ENCODE peak calls at places on chromosomes 7 and 10, in six cellular contexts. A, P, B, Q, Y and R are unnamed samples.

GRCh38 chr10:130255777-130256176 is 119.6 kb downstream of the GLRX3 start:
- DNase-seq in A (no peak), P (no peak), B (no peak), Q (no peak), Y (no peak), R (no peak)

GRCh38 chr10:45466784-45467183 is 92.8 kb downstream of the ALOX5 start:
- DNase-seq in A (no peak), P (no peak), B (no peak), Q (no peak), Y (no peak), R (no peak)

GRCh38 chr7:150344299-150344698 is 2.9 kb upstream of the RARRES2 start:
- DNase-seq in A (no peak), P (no peak), B (no peak), Q (no peak), Y (no peak), R (no peak)

GRCh38 chr10:10967029-10967428 is 50.6 kb upstream of the CELF2 start:
- DNase-seq in A (no peak), P (no peak), B (no peak), Q (no peak), Y (no peak), R (no peak)

GRCh38 chr10:30359373-30360206 is 10.5 kb upstream of the MTPAP start:
- DNase-seq in A (peak), P (peak), B (peak), Q (peak), Y (peak), R (peak)

GRCh38 chr10:128375171-128375570 is 248.9 kb upstream of the MKI67 start:
- DNase-seq in A (no peak), P (no peak), B (no peak), Q (no peak), Y (no peak), R (no peak)

GRCh38 chr10:81917666-81918065 is 42.7 kb downstream of the NRG3 start:
- DNase-seq in A (no peak), P (no peak), B (no peak), Q (no peak), Y (no peak), R (no peak)

GRCh38 chr7:101303102-101303701 is 18.4 kb downstream of the IFT22 start:
- DNase-seq in A (no peak), P (no peak), B (no peak), Q (peak), Y (peak), R (no peak)

GRCh38 chr10:123109466-123109865 is 26.3 kb upstream of the HMX3 start:
- DNase-seq in A (no peak), P (peak), B (no peak), Q (no peak), Y (no peak), R (no peak)

GRCh38 chr10:79019961-79020491 is 48.7 kb upstream of the ZMIZ1 start:
- DNase-seq in A (peak), P (no peak), B (peak), Q (no peak), Y (no peak), R (no peak)

GRCh38 chr10:123101844-123102243 is 33.9 kb upstream of the HMX3 start:
- DNase-seq in A (no peak), P (no peak), B (no peak), Q (peak), Y (no peak), R (no peak)

GRCh38 chr10:97479939-97480338 is 18.3 kb downstream of the MMS19 start:
- DNase-seq in A (no peak), P (no peak), B (no peak), Q (peak), Y (peak), R (peak)

GRCh38 chr7:149355390-149356048 is 93.5 kb downstream of the ZNF783 start:
- DNase-seq in A (no peak), P (no peak), B (no peak), Q (peak), Y (peak), R (no peak)

GRCh38 chr10:15320522-15321203 is 50.4 kb downstream of the FAM171A1 start:
- DNase-seq in A (no peak), P (no peak), B (no peak), Q (no peak), Y (no peak), R (no peak)

GRCh38 chr7:2651336-2651735 is 19.6 kb downstream of the TTYH3 start:
- DNase-seq in A (no peak), P (no peak), B (no peak), Q (no peak), Y (no peak), R (no peak)

GRCh38 chr7:131302876-131303707 is 24.6 kb upstream of the MKLN1 start:
- DNase-seq in A (peak), P (peak), B (peak), Q (peak), Y (no peak), R (no peak)

GRCh38 chr10:71999360-72000072 is 35.3 kb downstream of the CHST3 start:
- DNase-seq in A (peak), P (no peak), B (peak), Q (no peak), Y (no peak), R (no peak)

GRCh38 chr10:125062244-125063208 is 97.8 kb downstream of the CTBP2 start:
- DNase-seq in A (no peak), P (no peak), B (no peak), Q (no peak), Y (no peak), R (no peak)

GRCh38 chr7:31778296-31778695 is 91.3 kb downstream of the PPP1R17 start:
- DNase-seq in A (no peak), P (no peak), B (no peak), Q (no peak), Y (no peak), R (no peak)

GRCh38 chr10:113916053-113916452 is 61.6 kb downstream of the NHLRC2 start:
- DNase-seq in A (no peak), P (no peak), B (no peak), Q (no peak), Y (no peak), R (no peak)

GRCh38 chr7:106666353-106666752 is 5.4 kb upstream of the CCDC71L start:
- DNase-seq in A (no peak), P (no peak), B (no peak), Q (no peak), Y (no peak), R (no peak)

GRCh38 chr7:22109761-22110160 is 164.1 kb upstream of the CDCA7L start:
- DNase-seq in A (peak), P (peak), B (peak), Q (peak), Y (peak), R (no peak)

GRCh38 chr7:74405191-74405898 is 48.4 kb upstream of the GTF2IRD1 start:
- DNase-seq in A (no peak), P (no peak), B (no peak), Q (peak), Y (peak), R (peak)

GRCh38 chr10:22599636-22600228 is 114.6 kb downstream of the PIP4K2A start:
- DNase-seq in A (no peak), P (no peak), B (no peak), Q (no peak), Y (no peak), R (no peak)

GRCh38 chr10:31604646-31605170 is 285.7 kb downstream of the ZEB1 start:
- DNase-seq in A (no peak), P (no peak), B (no peak), Q (peak), Y (no peak), R (no peak)

GRCh38 chr10:31605846-31606543 is 287.0 kb downstream of the ZEB1 start:
- DNase-seq in A (no peak), P (no peak), B (peak), Q (no peak), Y (no peak), R (no peak)

GRCh38 chr10:31606841-31607240 is 287.8 kb downstream of the ZEB1 start:
- DNase-seq in A (peak), P (no peak), B (peak), Q (no peak), Y (no peak), R (no peak)

GRCh38 chr10:31604141-31604540 is 285.1 kb downstream of the ZEB1 start:
- DNase-seq in A (peak), P (peak), B (no peak), Q (no peak), Y (no peak), R (no peak)

DNA sequence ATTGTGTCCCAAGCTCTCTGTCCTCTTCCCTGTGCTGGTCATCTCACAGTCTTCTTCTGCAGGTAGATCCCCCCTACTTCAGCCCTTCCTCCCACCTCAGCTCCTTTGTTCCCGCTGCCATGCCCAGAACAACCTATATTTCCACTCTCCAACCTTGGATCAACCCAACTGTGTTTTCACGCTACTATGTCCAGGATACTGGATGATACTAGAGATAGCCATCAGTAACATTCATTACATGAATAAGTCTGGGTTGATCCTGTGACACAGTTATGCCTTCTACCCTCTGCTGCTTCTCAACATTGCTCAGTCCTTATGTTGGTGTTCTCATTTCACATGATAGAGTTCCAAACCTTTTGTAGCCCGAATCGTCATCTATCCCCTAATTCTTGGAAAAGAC is 286.4 kb downstream of the ZEB1 start:
- DNase-seq in A (no peak), P (no peak), B (no peak), Q (peak), Y (no peak), R (no peak)
- H3K14ac ChIP-seq in A (peak), P (no peak), B (no peak), Q (no peak), Y (no peak), R (no peak)

GRCh38 chr7:80643336-80643925 is 5.0 kb downstream of the CD36 start:
- DNase-seq in A (peak), P (no peak), B (no peak), Q (no peak), Y (no peak), R (no peak)
- H3K14ac ChIP-seq in A (peak), P (no peak), B (no peak), Q (no peak), Y (no peak), R (no peak)

DNA sequence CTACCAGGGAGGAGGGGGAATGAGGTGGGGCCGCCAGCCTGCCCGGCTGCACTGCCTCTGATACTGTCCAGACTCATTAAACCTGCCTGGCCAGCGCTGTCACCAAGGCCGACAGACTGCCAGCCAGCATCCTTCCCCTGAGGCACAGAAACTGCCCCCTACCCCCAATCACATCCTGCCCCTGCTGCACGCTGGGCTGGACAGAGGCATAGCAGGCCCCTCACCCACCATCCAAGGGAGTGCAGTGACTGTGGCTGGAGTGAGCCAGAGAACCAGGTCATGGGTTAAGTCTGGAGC is 4.2 kb downstream of the PRRT4 start:
- DNase-seq in A (no peak), P (no peak), B (no peak), Q (no peak), Y (no peak), R (no peak)
- H3K14ac ChIP-seq in A (no peak), P (no peak), B (no peak), Q (no peak), Y (no peak), R (peak)

GRCh38 chr10:76115471-76116155 is 684.2 kb downstream of the LRMDA start:
- DNase-seq in A (no peak), P (no peak), B (no peak), Q (no peak), Y (no peak), R (no peak)
- H3K14ac ChIP-seq in A (no peak), P (peak), B (peak), Q (no peak), Y (no peak), R (no peak)

GRCh38 chr7:151368136-151368571 is 26.5 kb downstream of the NUB1 start:
- DNase-seq in A (peak), P (peak), B (peak), Q (peak), Y (peak), R (peak)
- H3K14ac ChIP-seq in A (no peak), P (no peak), B (no peak), Q (no peak), Y (no peak), R (no peak)

GRCh38 chr10:76299501-76299900 is 868.1 kb downstream of the LRMDA start:
- DNase-seq in A (no peak), P (peak), B (no peak), Q (no peak), Y (no peak), R (no peak)

GRCh38 chr10:76298329-76298728 is 866.9 kb downstream of the LRMDA start:
- DNase-seq in A (no peak), P (no peak), B (no peak), Q (no peak), Y (no peak), R (no peak)

GRCh38 chr10:76297787-76298281 is 866.4 kb downstream of the LRMDA start:
- DNase-seq in A (no peak), P (no peak), B (no peak), Q (no peak), Y (no peak), R (no peak)

GRCh38 chr10:76301950-76302349 is 870.5 kb downstream of the LRMDA start:
- DNase-seq in A (no peak), P (no peak), B (no peak), Q (no peak), Y (no peak), R (no peak)

DNA sequence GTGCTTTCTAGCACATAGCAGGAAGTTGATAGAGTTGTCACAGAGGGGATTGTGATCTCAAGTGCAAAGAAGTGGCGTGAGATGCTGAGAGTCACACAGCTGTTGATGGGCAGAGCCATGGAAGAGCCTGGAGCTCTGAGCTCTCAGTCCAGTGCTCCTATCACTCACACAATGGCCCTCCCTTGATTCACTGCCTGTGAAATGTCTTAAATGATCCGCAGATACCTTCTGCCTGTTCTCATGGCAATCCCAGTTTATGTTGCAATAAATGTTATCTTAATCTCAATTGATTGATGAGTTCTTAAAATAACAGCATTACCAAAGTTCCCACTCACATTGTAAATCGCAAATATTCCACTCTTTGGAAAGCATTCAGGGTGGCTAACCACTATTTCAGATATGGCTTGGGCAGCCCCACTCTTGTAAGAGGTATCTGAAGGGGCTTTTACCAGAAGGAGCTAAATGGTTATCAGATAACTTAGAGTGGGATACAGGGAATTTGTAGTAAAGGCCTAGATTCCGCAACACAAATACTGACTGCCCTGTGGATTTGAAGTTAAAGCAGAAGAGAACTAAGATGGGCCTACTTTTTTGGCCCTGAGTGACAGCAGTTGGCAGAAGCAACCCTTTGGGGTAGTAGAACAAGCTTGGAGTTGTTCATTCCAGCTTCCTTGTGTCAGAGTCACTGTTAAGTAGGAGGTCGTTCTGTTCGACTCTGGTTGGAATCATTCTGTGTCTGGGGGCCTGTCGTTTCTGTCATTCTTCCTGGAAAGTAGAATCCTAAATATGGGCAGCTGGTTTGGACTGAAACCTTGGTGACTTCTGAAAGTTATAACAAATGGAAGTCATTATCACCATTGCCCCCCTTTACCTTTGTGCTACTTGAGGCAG is 865.7 kb downstream of the LRMDA start:
- DNase-seq in A (no peak), P (no peak), B (no peak), Q (no peak), Y (no peak), R (no peak)
- H3K14ac ChIP-seq in A (no peak), P (peak), B (no peak), Q (no peak), Y (no peak), R (no peak)

DNA sequence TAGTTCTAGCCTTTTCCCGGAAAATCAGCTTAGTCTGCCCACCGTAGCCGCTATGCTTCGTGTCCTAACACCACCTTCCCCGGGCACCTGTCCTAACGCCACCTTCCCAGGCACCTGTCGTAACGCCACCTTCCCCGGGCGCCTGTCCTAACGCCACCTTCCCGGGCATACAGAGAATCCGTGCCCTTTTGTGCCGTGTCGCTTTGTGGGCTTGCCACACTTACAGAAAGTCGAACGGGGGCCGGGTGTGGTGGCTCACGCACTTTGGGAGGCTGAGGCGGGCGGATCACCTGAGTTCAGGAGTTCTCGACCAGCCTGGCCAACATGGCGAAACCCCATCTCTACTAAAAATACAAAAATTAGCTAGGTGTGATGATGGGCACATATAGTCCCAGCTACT is 73.6 kb upstream of the DNAJB6 start:
- DNase-seq in A (no peak), P (no peak), B (no peak), Q (no peak), Y (no peak), R (no peak)
- H3K14ac ChIP-seq in A (no peak), P (no peak), B (no peak), Q (no peak), Y (no peak), R (no peak)

DNA sequence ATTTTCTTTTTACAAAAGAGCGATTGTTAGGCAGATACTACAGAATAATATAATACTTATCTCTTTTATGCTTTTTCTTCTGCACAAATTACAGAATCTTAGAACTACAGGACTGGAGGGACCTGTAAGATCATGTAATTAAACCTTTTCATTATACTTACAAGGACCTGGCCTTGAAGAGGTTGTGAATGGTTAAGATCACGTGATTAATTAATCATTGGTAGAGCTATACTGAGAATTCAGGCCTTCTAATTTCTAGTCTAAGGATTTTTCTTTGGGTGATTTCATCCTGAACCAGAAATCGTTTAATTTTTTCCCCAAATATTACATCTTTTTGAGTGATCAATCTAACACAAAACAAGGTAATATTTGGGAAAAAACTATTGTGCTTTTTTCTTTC is 163.8 kb upstream of the SLC26A5 start:
- DNase-seq in A (no peak), P (no peak), B (no peak), Q (no peak), Y (no peak), R (no peak)
- H3K14ac ChIP-seq in A (no peak), P (no peak), B (no peak), Q (no peak), Y (no peak), R (no peak)

DNA sequence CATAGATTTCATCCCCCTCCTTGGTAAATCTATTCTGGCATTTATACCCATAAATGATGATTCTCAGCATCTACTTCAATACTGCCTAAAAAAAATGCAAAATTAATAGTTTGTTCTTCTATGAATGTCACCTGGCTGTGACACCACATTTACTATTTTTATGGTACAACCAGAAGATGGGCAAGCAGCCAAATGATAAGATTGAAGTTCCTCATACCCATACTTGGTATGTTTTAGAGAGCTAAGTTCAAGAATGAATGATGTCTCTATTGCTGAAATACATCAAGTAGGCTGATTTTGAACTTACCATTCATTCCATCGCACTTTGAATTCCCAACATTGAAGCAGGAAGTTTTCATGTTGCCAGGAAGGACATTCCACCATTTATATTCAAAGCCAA is 134.2 kb downstream of the ELAPOR2 start:
- DNase-seq in A (no peak), P (no peak), B (no peak), Q (no peak), Y (no peak), R (no peak)
- H3K14ac ChIP-seq in A (no peak), P (no peak), B (no peak), Q (no peak), Y (no peak), R (no peak)